ENCODE peak calls at places on chromosome 4, in ten cellular contexts. V is tibial nerve, A is heart left ventricle, L is lower lobe of right lung, E is tibial artery, Z is fibroblast of lung, I is right lobe of liver, N is cardiac muscle cell, C is psoas muscle, G is endodermal cell. S is an unnamed sample.

GRCh38 chr4:181939199-181939945 is 303.8 kb upstream of the TENM3 start:
- DNase-seq in C (no peak), A (no peak), G (peak; percentile 54), V (no peak), N (no peak), Z (peak; percentile 35), E (no peak), I (no peak), L (no peak), S (no peak)

GRCh38 chr4:113575391-113575790 is 186.1 kb downstream of the CAMK2D start:
- DNase-seq in C (no peak), G (no peak), Z (peak; percentile 76), E (no peak), L (no peak), A (no peak), V (no peak), N (no peak), I (no peak), S (no peak)

GRCh38 chr4:7648813-7649395 is 214.2 kb upstream of the PSAPL1 start:
- DNase-seq in Z (no peak), G (no peak), C (no peak), V (no peak), N (no peak), I (peak; percentile 46), L (no peak), E (no peak), A (no peak), S (no peak)

GRCh38 chr4:8560265-8561047 is 19.7 kb upstream of the GPR78 start:
- DNase-seq in A (no peak), E (peak; percentile 51), L (no peak), G (peak; percentile 66), N (no peak), Z (no peak), C (no peak), I (peak; percentile 21), V (no peak), S (no peak)

GRCh38 chr4:98614655-98615054 is 43.8 kb downstream of the TSPAN5 start:
- DNase-seq in V (no peak), I (no peak), G (no peak), N (no peak), C (no peak), E (no peak), A (no peak), L (no peak), Z (no peak), S (no peak)

GRCh38 chr4:64158648-64159326 is 250.5 kb downstream of the TECRL start:
- DNase-seq in C (no peak), A (no peak), Z (peak; percentile 61), I (no peak), V (peak; percentile 84), N (peak; percentile 78), E (no peak), G (peak; percentile 83), L (no peak), S (peak; percentile 68)

GRCh38 chr4:15130441-15130840 is 128.2 kb downstream of the CPEB2 start:
- DNase-seq in Z (no peak), N (no peak), I (no peak), V (no peak), L (no peak), A (no peak), C (no peak), G (no peak), E (no peak), S (no peak)

GRCh38 chr4:123600426-123600825 is 203.8 kb downstream of the SPRY1 start:
- DNase-seq in I (no peak), A (no peak), L (no peak), N (no peak), V (no peak), G (no peak), C (no peak), E (no peak), Z (no peak), S (no peak)

GRCh38 chr4:73244941-73245601 is 13.5 kb downstream of the ANKRD17 start:
- DNase-seq in V (no peak), I (no peak), G (no peak), L (no peak), A (no peak), N (no peak), Z (no peak), C (no peak), E (no peak), S (no peak)
- H3K36me3 ChIP-seq in V (no peaks in the 10 kb centered on the region), I (no peaks in the 10 kb centered on the region), G (peaks cover 12% of the 10 kb centered on the region), L (no peaks in the 10 kb centered on the region), A (no peaks in the 10 kb centered on the region), N (no peaks in the 10 kb centered on the region), Z (no peaks in the 10 kb centered on the region), C (no peaks in the 10 kb centered on the region), E (no peaks in the 10 kb centered on the region), S (no peaks in the 10 kb centered on the region)

GRCh38 chr4:703336-704197 is 2.1 kb upstream of the PCGF3 start:
- DNase-seq in I (peak; percentile 50), G (no peak), V (no peak), A (no peak), N (no peak), E (no peak), C (no peak), Z (no peak), L (no peak), S (no peak)

GRCh38 chr4:704198-704891 is 1.3 kb upstream of the PCGF3 start:
- DNase-seq in C (no peak), A (no peak), Z (no peak), E (no peak), V (no peak), I (peak; percentile 63), N (no peak), L (no peak), G (no peak), S (no peak)

GRCh38 chr4:702618-703048 is 3.0 kb upstream of the PCGF3 start:
- DNase-seq in A (no peak), L (no peak), E (no peak), I (peak; percentile 48), V (no peak), C (no peak), G (no peak), Z (no peak), N (no peak), S (no peak)

GRCh38 chr4:699816-700580 is 5.6 kb upstream of the PCGF3 start:
- DNase-seq in C (no peak), A (no peak), L (no peak), G (no peak), V (no peak), Z (no peak), N (no peak), E (no peak), I (peak; percentile 51), S (no peak)

DNA sequence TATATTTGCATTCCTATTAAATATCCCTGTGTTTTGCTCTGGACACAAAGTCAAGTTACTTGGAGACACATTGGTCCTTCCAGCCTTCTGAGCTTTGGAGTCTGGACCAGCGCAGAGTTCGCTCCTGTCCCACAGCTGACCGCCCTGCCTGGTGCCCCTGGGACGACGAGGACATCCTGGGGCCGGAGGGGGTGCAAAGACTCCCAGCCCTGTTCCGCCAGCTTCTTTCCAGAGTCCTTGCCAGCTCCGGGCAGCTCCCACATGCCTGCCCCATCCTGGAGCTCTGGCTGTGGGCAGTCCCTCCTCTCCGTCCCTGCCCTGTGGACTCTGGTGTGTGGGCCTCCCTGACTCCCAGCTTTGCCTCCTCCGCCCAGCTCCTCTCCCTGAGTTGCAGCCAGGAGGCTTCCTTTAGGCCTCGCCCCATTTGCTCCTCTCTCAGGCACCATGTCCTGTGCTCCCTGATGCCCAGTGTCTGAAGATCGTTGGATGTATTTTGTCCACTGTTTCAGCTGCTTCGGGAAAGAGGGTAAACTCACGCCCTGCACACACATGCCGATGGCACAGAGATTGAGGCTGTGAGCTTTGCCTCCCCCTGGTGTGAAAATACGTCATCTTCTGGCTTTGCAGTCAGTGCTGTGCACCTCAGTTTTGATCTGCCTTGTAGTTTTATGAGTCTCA is 4.9 kb upstream of the PCGF3 start:
- DNase-seq in E (no peak), L (no peak), N (no peak), A (no peak), C (no peak), I (no peak), G (no peak), Z (no peak), V (no peak), S (no peak)
- TF ChIP-seq CTCF in E (no peak), L (no peak), N (no peak), A (no peak), C (no peak), I (no peak), G (peak; percentile 40), Z (no peak), V (no peak), S (no peak)

GRCh38 chr4:94411296-94411695 is 40.4 kb upstream of the PDLIM5 start:
- DNase-seq in V (no peak), N (no peak), I (no peak), Z (no peak), A (no peak), G (no peak), E (no peak), C (no peak), L (no peak), S (no peak)

GRCh38 chr4:94410678-94411206 is 41.0 kb upstream of the PDLIM5 start:
- DNase-seq in G (no peak), A (peak; percentile 71), N (no peak), C (peak; percentile 79), Z (peak; percentile 71), V (peak; percentile 70), I (peak; percentile 88), E (peak; percentile 97), L (no peak), S (no peak)

GRCh38 chr4:94413085-94413685 is 38.6 kb upstream of the PDLIM5 start:
- DNase-seq in N (no peak), L (no peak), V (no peak), G (no peak), I (no peak), Z (peak; percentile 33), C (no peak), A (no peak), E (no peak), S (no peak)

GRCh38 chr4:94409947-94410346 is 41.8 kb upstream of the PDLIM5 start:
- DNase-seq in I (no peak), C (no peak), G (no peak), V (no peak), Z (peak; percentile 8), E (no peak), A (no peak), L (no peak), N (no peak), S (no peak)

DNA sequence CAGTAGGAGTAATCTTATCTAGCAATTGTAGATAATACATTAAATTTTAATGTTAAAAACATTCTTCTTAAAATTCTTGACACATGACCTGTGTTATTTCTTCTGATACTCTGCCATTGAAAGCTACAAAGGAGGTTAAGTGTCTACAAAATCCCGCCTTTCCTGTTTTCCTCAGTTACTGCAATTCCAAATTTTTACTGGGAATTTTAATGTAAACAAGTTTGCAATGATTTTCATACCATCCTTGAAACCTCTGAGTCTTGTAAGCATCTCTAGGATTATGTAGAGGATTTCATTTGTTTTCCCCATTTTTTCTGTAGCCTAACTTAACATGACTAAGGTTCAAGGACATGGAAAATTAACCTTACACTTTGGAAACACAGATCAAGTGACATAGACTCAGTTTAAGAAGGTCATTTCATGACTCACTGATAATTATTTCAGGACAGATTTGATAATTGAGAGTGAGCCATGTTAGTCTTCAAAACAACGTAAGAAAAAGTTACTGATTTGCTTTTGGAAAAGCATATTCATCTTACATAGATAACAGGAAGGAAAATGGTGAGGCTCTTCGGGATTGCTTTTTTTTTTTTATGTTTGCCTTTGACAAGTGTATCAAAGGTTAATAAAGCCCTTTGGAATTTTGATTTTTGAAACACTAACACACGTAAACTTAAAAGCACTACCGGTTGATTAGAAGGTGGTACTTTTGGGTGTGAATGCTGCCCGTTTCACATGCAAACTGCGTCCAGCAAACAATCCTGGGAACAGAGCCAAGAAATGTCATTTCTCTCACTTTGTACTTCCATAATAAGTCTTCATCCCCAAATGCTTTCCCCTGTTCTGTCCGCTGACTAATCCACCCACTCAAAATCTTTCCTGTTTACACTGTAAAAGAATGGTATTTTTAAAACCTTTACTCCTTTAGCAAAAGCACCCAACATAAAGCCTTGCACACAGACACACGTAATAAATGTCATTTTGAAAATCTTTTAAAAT is 39.4 kb upstream of the PDLIM5 start:
- DNase-seq in V (no peak), G (no peak), C (no peak), E (no peak), A (no peak), I (no peak), L (no peak), Z (peak; percentile 63), N (peak; percentile 48), S (peak; percentile 12)
- H3K4me3 ChIP-seq in V (no peak overlapping the region), G (no peak overlapping the region), C (peak overlapping the region; percentile 51), E (no peak overlapping the region), A (peak overlapping the region; percentile 24), I (no peak overlapping the region), L (no peak overlapping the region), Z (no peak overlapping the region), N (no peak overlapping the region), S (no peak overlapping the region)

GRCh38 chr4:109506890-109507289 is 53.2 kb upstream of the MCUB start:
- DNase-seq in E (no peak), C (no peak), V (no peak), G (no peak), N (no peak), Z (no peak), A (no peak), I (no peak), L (no peak), S (no peak)
- H3K36me3 ChIP-seq in E (peaks cover 20% of the 10 kb centered on the region), C (peaks cover 80% of the 10 kb centered on the region), V (no peaks in the 10 kb centered on the region), G (peaks cover 82% of the 10 kb centered on the region), N (peaks cover 43% of the 10 kb centered on the region), Z (no peaks in the 10 kb centered on the region), A (peaks cover 15% of the 10 kb centered on the region), I (peaks cover 2% of the 10 kb centered on the region), L (peaks cover 73% of the 10 kb centered on the region), S (peaks cover 9% of the 10 kb centered on the region)